ENCODE peak calls at places on chromosome 16, in four cellular contexts. One of them, this sample, is unnamed. For H3K27me3, the result is how much of the 10 kb centered on the place peaks cover.

GRCh38 chr16:46918905-46919792 is 35.0 kb downstream of the GPT2 start:
- DNase-seq in thoracic aorta: no peak
- DNase-seq in aorta: no peak
- DNase-seq in ascending aorta: no peak
- DNase-seq in this sample: no peak

GRCh38 chr16:13378151-13378550 is 476.8 kb downstream of the SHISA9 start:
- DNase-seq in aorta: no peak
- DNase-seq in ascending aorta: no peak
- DNase-seq in thoracic aorta: no peak
- DNase-seq in this sample: no peak

GRCh38 chr16:53852678-53853077 is 148.7 kb downstream of the FTO start:
- DNase-seq in aorta: no peak
- DNase-seq in ascending aorta: no peak
- DNase-seq in thoracic aorta: no peak
- DNase-seq in this sample: no peak

GRCh38 chr16:72989203-72989991 is 58.5 kb downstream of the ZFHX3 start:
- DNase-seq in thoracic aorta: no peak
- DNase-seq in aorta: no peak
- DNase-seq in ascending aorta: peak
- DNase-seq in this sample: no peak

GRCh38 chr16:81494888-81495287 is 50.3 kb downstream of the CMIP start:
- DNase-seq in ascending aorta: no peak
- DNase-seq in thoracic aorta: no peak
- DNase-seq in aorta: no peak
- DNase-seq in this sample: no peak

GRCh38 chr16:72198641-72199250 is 26.8 kb upstream of the PMFBP1 start:
- DNase-seq in thoracic aorta: no peak
- DNase-seq in ascending aorta: no peak
- DNase-seq in aorta: no peak
- DNase-seq in this sample: no peak

GRCh38 chr16:66127459-66128362 is 238.8 kb upstream of the CDH5 start:
- DNase-seq in thoracic aorta: no peak
- DNase-seq in aorta: no peak
- DNase-seq in ascending aorta: no peak
- DNase-seq in this sample: no peak

GRCh38 chr16:51971184-51971583 is 575.8 kb downstream of the TOX3 start:
- DNase-seq in thoracic aorta: no peak
- DNase-seq in ascending aorta: no peak
- DNase-seq in aorta: no peak
- DNase-seq in this sample: no peak

GRCh38 chr16:29898786-29899515 is 399 bp downstream of the SEZ6L2 start:
- DNase-seq in thoracic aorta: no peak
- DNase-seq in aorta: no peak
- DNase-seq in ascending aorta: no peak
- DNase-seq in this sample: no peak

GRCh38 chr16:2237076-2237551 is 870 bp downstream of the DNASE1L2 start:
- DNase-seq in aorta: no peak
- DNase-seq in ascending aorta: no peak
- DNase-seq in thoracic aorta: no peak
- DNase-seq in this sample: no peak

GRCh38 chr16:88936913-88937666 is 39.9 kb downstream of the CBFA2T3 start:
- DNase-seq in ascending aorta: no peak
- DNase-seq in thoracic aorta: no peak
- DNase-seq in aorta: no peak
- DNase-seq in this sample: no peak

GRCh38 chr16:75319513-75320401 is 68.3 kb upstream of the BCAR1 start:
- DNase-seq in aorta: no peak
- DNase-seq in thoracic aorta: no peak
- DNase-seq in ascending aorta: no peak
- DNase-seq in this sample: no peak

GRCh38 chr16:69199382-69199781 is 12.4 kb downstream of the SNTB2 start:
- DNase-seq in thoracic aorta: no peak
- DNase-seq in ascending aorta: no peak
- DNase-seq in aorta: no peak
- DNase-seq in this sample: no peak

GRCh38 chr16:1193143-1193824 is 31.8 kb downstream of the TPSG1 start:
- DNase-seq in ascending aorta: no peak
- DNase-seq in aorta: no peak
- DNase-seq in thoracic aorta: no peak
- DNase-seq in this sample: no peak

GRCh38 chr16:56245197-56245596 is 53.9 kb downstream of the GNAO1 start:
- DNase-seq in ascending aorta: no peak
- DNase-seq in aorta: no peak
- DNase-seq in thoracic aorta: no peak
- DNase-seq in this sample: no peak

GRCh38 chr16:47258874-47259461 is 115.2 kb upstream of the NETO2 start:
- DNase-seq in thoracic aorta: no peak
- DNase-seq in ascending aorta: no peak
- DNase-seq in aorta: no peak
- DNase-seq in this sample: no peak

GRCh38 chr16:82152641-82153094 is 17.4 kb downstream of the MPHOSPH6 start:
- DNase-seq in aorta: no peak
- DNase-seq in thoracic aorta: no peak
- DNase-seq in ascending aorta: no peak
- DNase-seq in this sample: no peak

GRCh38 chr16:67284699-67285646 is 5.6 kb downstream of the PLEKHG4 start:
- DNase-seq in aorta: no peak
- DNase-seq in thoracic aorta: no peak
- DNase-seq in ascending aorta: no peak
- DNase-seq in this sample: peak

GRCh38 chr16:57615813-57616212 is 12.6 kb upstream of the ADGRG1 start:
- DNase-seq in ascending aorta: peak
- DNase-seq in thoracic aorta: no peak
- DNase-seq in aorta: peak
- DNase-seq in this sample: no peak
- H3K27ac ChIP-seq in ascending aorta: no peak
- H3K27ac ChIP-seq in thoracic aorta: no peak
- H3K27ac ChIP-seq in aorta: no peak
- H3K27ac ChIP-seq in this sample: no peak

DNA sequence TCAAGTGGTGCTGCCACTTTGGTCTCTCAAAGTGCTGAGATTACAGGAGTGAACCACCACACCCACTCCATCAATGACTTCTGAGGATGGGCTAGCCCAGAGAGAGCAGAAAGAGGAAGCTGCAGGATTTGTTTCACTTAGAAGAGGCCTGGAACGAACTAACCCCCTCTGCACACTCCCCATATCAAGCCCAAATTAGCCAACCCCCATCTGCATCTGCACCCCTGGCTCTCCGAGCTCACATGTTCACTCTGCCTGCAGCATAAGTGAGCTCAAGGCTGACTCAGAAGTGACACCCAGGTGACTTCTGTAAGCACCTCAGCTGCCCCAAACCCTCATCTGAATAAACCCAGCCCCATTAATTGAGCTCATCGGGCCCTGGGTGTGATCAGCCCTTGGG is 4.8 kb downstream of the SCNN1G start:
- DNase-seq in aorta: no peak
- DNase-seq in thoracic aorta: no peak
- DNase-seq in ascending aorta: no peak
- DNase-seq in this sample: no peak
- H3K27me3 ChIP-seq in aorta: under half
- H3K27me3 ChIP-seq in thoracic aorta: under half
- H3K27me3 ChIP-seq in ascending aorta: under half
- H3K27me3 ChIP-seq in this sample: under half

GRCh38 chr16:26348095-26348494 is 656.3 kb downstream of the HS3ST4 start:
- DNase-seq in ascending aorta: no peak
- DNase-seq in aorta: no peak
- DNase-seq in thoracic aorta: no peak
- DNase-seq in this sample: no peak

GRCh38 chr16:26344976-26345375 is 653.2 kb downstream of the HS3ST4 start:
- DNase-seq in aorta: no peak
- DNase-seq in thoracic aorta: no peak
- DNase-seq in ascending aorta: no peak
- DNase-seq in this sample: no peak

GRCh38 chr16:26345951-26346350 is 654.2 kb downstream of the HS3ST4 start:
- DNase-seq in thoracic aorta: no peak
- DNase-seq in ascending aorta: no peak
- DNase-seq in aorta: no peak
- DNase-seq in this sample: no peak
- H3K27ac ChIP-seq in thoracic aorta: no peak
- H3K27ac ChIP-seq in ascending aorta: no peak
- H3K27ac ChIP-seq in aorta: no peak
- H3K27ac ChIP-seq in this sample: no peak

GRCh38 chr16:85834741-85835140 is 35.2 kb downstream of the COX4I1 start:
- DNase-seq in thoracic aorta: no peak
- DNase-seq in aorta: no peak
- DNase-seq in ascending aorta: no peak
- DNase-seq in this sample: peak

GRCh38 chr16:85833540-85833914 is 34.0 kb downstream of the COX4I1 start:
- DNase-seq in thoracic aorta: no peak
- DNase-seq in aorta: peak
- DNase-seq in ascending aorta: no peak
- DNase-seq in this sample: peak

GRCh38 chr16:85829751-85830445 is 30.4 kb downstream of the COX4I1 start:
- DNase-seq in aorta: peak
- DNase-seq in ascending aorta: no peak
- DNase-seq in thoracic aorta: no peak
- DNase-seq in this sample: peak

GRCh38 chr16:85835227-85835751 is 35.8 kb downstream of the COX4I1 start:
- DNase-seq in thoracic aorta: no peak
- DNase-seq in aorta: no peak
- DNase-seq in ascending aorta: no peak
- DNase-seq in this sample: peak

DNA sequence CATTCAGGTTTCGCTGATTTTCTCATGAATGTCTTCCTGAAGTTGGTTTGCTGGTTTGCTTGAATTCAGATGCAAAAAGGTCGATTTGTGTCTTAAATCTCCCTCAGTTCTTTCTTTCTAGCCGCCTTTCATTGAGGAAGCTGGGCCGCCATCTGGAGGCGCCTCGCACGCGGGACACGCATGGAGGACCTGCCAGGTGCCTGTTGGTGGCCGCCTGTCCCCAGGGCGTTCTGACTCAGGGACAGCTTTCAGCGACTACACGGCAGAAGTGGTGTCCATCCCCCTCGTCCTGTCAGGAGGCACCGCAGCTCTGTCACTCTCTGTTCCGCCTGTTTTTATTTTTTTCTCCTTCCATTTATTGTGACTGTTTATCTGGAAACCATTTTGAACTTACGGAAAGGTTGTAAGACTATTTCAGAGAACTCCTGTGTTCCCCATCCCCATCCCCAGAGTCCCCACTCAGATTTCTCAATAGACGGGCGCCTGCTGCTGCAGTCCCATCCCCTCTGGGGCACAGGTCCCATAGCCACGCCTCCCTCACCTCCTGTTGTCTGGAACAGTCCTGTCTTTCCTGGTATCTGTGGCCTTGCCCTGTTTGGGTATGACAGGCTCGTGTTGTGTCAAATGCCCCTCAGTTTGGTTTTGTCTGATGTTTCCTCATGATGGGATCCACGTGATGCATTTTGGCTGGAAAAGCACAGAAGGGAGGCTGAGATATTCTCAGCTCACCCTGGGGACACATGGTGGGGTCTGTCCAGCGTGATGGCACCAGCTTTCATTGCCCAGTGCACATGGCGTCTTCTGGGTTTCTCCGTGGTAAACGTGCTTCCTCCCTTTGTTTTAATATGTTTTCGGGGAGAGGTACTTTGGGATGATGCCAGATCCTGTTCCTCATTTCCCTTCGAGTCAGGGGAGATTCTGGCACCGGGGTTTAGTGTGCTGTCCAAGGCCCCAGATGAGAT is 33.4 kb downstream of the COX4I1 start:
- DNase-seq in thoracic aorta: no peak
- DNase-seq in aorta: peak
- DNase-seq in ascending aorta: no peak
- DNase-seq in this sample: no peak
- H3K27me3 ChIP-seq in thoracic aorta: under half
- H3K27me3 ChIP-seq in aorta: under half
- H3K27me3 ChIP-seq in ascending aorta: under half
- H3K27me3 ChIP-seq in this sample: half or more

This sample was measured in lower lobe of right lung.